ENCODE peak calls at places on chromosomes 12 and 14, in five cellular contexts. A is mesendoderm; W is tibial artery; F is effector memory CD4-positive, alpha-beta T cell; Z is IMR-90. V is an unnamed sample.

GRCh38 chr12:108648371-108648770 is 14.7 kb upstream of the SELPLG start:
- DNase-seq in A (no peak), W (no peak), F (no peak), Z (no peak), V (no peak)

GRCh38 chr12:8996682-8997405 is 7.5 kb downstream of the KLRG1 start:
- DNase-seq in A (no peak), W (no peak), F (no peak), Z (peak; percentile 49), V (no peak)

GRCh38 chr12:76670776-76671175 is 93.1 kb upstream of the ZDHHC17 start:
- DNase-seq in A (peak; percentile 35), W (no peak), F (no peak), Z (peak; percentile 80), V (no peak)

GRCh38 chr12:19186722-19187661 is 57.5 kb downstream of the PLEKHA5 start:
- DNase-seq in A (peak; percentile 65), W (no peak), F (no peak), Z (peak; percentile 71), V (no peak)

GRCh38 chr14:48973136-48973535 is 613.0 kb downstream of the RPS29 start:
- DNase-seq in A (no peak), W (no peak), F (no peak), Z (peak; percentile 70), V (no peak)

GRCh38 chr14:22185191-22185590 is 403.8 kb downstream of the DAD1 start:
- DNase-seq in A (no peak), W (no peak), F (no peak), Z (peak; percentile 69), V (no peak)

GRCh38 chr14:44463386-44464004 is 43.6 kb downstream of the FSCB start:
- DNase-seq in A (no peak), W (no peak), F (no peak), Z (no peak), V (no peak)

GRCh38 chr14:78227466-78228077 is 57.4 kb downstream of the NRXN3 start:
- DNase-seq in A (peak; percentile 37), W (no peak), F (no peak), Z (no peak), V (no peak)

GRCh38 chr14:103517626-103518415 is 4.8 kb downstream of the CKB start:
- DNase-seq in A (no peak), W (no peak), F (no peak), Z (no peak), V (no peak)

GRCh38 chr12:7042847-7043246 is 17.7 kb upstream of the C1S start:
- DNase-seq in A (peak; percentile 61), W (no peak), F (no peak), Z (peak; percentile 29), V (no peak)

DNA sequence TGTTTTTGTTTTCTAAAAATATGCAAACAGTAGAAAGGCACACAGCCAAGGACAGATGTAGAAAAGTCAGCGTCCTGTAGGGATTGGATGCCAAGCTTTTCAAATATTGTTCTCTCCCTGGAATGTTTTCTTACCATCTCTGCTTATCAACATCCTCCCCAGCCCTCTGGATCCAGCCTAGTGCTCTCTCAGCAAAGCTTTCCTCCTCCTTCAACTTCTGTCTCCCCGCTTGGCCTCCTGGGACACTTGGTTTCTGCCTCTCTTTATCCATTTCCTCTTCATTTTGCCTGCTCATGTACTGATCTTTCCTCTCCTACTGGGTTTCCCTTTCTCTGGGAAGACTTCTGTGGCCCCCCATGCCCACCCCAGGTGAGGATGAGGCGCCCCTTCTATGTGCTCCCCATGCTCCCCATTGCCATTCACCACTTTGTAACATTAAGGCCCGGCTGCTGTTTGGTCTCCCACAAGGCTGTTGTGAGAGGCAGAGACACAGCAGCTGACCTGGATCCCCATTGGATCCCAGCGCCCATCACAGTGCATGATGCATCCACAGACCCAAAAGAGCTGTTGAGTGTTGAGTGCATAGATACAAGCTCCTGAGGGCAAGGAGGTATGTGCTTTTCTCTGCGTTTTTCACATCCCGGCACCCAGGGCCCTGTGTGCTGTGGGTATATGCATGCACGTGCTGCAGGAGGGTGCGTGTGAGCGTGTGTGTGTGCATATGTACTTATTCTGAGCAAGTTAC is 38.2 kb downstream of the EVL start:
- DNase-seq in A (no peak), W (peak; percentile 22), F (no peak), Z (peak; percentile 13), V (no peak)
- H3K27ac ChIP-seq in A (no peak overlapping the region), W (peak overlapping the region; percentile 59), F (peak overlapping the region; percentile 81), Z (peak overlapping the region; percentile 5), V (peak overlapping the region; percentile 12)

GRCh38 chr14:102088012-102088792 is 1.4 kb upstream of the HSP90AA1 start:
- DNase-seq in A (peak; percentile 92), W (peak; percentile 54), F (peak; percentile 30), Z (no peak), V (no peak)
- H3K4me1 ChIP-seq in A (peaks cover 7% of the 10 kb centered on the region), W (peaks cover 35% of the 10 kb centered on the region), F (peaks cover 26% of the 10 kb centered on the region), Z (peaks cover 10% of the 10 kb centered on the region), V (peaks cover 43% of the 10 kb centered on the region)

DNA sequence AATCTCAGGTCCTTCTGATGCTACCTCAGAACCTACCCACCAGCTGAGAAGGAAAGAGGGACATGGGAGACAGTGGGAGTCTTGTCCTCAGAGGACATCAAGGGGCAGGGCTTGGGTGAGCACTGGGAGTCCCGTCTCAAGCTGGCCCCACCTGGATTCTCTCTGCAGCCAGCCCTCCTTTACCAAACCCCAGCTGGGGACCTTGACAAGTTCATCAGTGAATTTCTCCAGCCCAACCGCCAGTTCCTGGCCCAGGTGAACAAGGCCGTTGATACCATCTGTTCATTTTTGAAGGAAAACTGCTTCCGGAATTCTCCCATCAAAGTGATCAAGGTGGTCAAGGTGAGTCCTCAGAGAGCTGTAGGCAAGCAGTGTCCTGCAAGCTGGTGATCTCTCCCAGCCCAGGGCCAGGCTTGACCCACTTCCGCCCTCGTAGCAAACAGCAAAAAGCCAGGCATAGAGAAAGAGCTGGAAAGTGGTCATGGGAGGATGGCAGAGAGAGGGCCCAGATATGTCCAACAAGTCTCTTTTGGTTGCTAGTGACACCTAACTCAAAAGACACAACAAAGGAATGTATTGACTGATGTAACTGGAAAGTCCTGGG is 14.2 kb upstream of the OAS2 start:
- DNase-seq in A (no peak), W (no peak), F (no peak), Z (no peak), V (no peak)
- H3K27ac ChIP-seq in A (no peak overlapping the region), W (no peak overlapping the region), F (no peak overlapping the region), Z (no peak overlapping the region), V (no peak overlapping the region)

GRCh38 chr12:105740970-105741725 is 397.6 kb downstream of the NUAK1 start:
- DNase-seq in A (no peak), W (no peak), F (no peak), Z (peak; percentile 30), V (peak; percentile 87)
- H3K4me1 ChIP-seq in A (peaks cover 7% of the 10 kb centered on the region), W (peaks cover 37% of the 10 kb centered on the region), F (no peaks in the 10 kb centered on the region), Z (peaks cover 2% of the 10 kb centered on the region), V (peaks cover 21% of the 10 kb centered on the region)

GRCh38 chr12:122687091-122687490 is 16.1 kb downstream of the HCAR2 start:
- DNase-seq in A (no peak), W (no peak), F (no peak), Z (peak; percentile 25), V (no peak)
- H3K27ac ChIP-seq in A (no peak overlapping the region), W (no peak overlapping the region), F (no peak overlapping the region), Z (no peak overlapping the region), V (no peak overlapping the region)

GRCh38 chr12:110287986-110288385 is 6.9 kb downstream of the ATP2A2 start:
- DNase-seq in A (no peak), W (no peak), F (no peak), Z (no peak), V (no peak)
- H3K4me1 ChIP-seq in A (no peaks in the 10 kb centered on the region), W (peaks cover 49% of the 10 kb centered on the region), F (peaks cover 27% of the 10 kb centered on the region), Z (peaks cover 7% of the 10 kb centered on the region), V (peaks cover 86% of the 10 kb centered on the region)

DNA sequence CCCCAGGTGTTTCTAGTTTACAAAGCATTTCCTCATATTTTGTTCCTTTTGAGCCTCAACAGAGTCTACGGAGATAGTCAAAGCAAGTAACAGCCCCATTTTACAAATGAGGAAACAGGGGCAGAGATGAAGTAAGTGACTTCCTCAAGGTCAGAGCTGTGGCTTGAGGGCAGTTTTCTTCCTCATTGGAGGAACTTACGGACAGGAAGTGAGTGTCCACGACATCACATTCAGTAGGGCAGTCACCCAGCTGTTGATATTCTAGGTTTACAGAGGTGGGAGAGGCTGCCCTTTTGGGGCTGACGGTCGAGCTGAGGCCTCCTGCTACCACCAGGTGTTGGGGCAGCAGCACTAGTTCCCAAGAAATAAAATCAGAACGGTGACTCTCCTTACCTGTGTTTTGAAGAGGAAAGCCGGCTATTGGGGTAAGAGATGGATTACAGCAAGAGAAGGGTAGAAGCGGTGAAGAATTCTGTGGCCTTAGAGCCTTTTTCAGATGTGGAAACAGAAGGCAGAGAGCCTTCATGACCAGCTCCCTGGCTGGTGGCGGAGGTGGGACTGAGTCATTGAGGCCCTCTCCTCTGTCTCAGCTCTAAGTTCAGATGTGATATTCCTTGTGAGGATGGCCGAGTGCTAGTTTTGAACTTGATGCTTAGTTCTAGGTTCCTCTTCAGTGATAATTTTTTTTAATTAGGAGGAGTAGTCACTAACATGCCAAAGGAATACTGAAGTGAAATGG is 41.7 kb downstream of the SUSD6 start:
- DNase-seq in A (no peak), W (peak; percentile 30), F (no peak), Z (peak; percentile 47), V (no peak)
- H3K27ac ChIP-seq in A (no peak overlapping the region), W (no peak overlapping the region), F (no peak overlapping the region), Z (no peak overlapping the region), V (peak overlapping the region; percentile 73)

GRCh38 chr14:61751475-61751989 is 10.7 kb upstream of the SNAPC1 start:
- DNase-seq in A (no peak), W (no peak), F (no peak), Z (no peak), V (no peak)

GRCh38 chr14:61752626-61753025 is 9.6 kb upstream of the SNAPC1 start:
- DNase-seq in A (peak; percentile 27), W (no peak), F (no peak), Z (peak; percentile 61), V (no peak)

GRCh38 chr14:61754627-61755381 is 7.4 kb upstream of the SNAPC1 start:
- DNase-seq in A (peak; percentile 68), W (no peak), F (no peak), Z (peak; percentile 65), V (no peak)

GRCh38 chr14:61756135-61756534 is 6.1 kb upstream of the SNAPC1 start:
- DNase-seq in A (no peak), W (no peak), F (no peak), Z (no peak), V (no peak)

GRCh38 chr14:61753631-61754030 is 8.6 kb upstream of the SNAPC1 start:
- DNase-seq in A (peak; percentile 25), W (no peak), F (no peak), Z (peak; percentile 42), V (no peak)
- H3K4me1 ChIP-seq in A (no peaks in the 10 kb centered on the region), W (no peaks in the 10 kb centered on the region), F (no peaks in the 10 kb centered on the region), Z (peaks cover 11% of the 10 kb centered on the region), V (peaks cover 13% of the 10 kb centered on the region)

V was measured in esophagus muscularis mucosa.